ENCODE peak calls at places on chromosomes 6 and 20, in five cellular contexts. R is stimulated activated CD4-positive, alpha-beta T cell treated with anti-CD3 and anti-CD28 coated beads, Interleukin-2, amount 100 ng/mL, for 24 hours; Z is activated gamma-delta T cell treated with Interleukin-2 at 50 U/mL for 16 hours; N is midbrain; T is activated CD4-positive, alpha-beta T cell treated with anti-CD3 and anti-CD28 coated beads, Interleukin-2, amount 50 U/mL, for 1 hour. A is an unnamed sample.

GRCh38 chr6:33744895-33745546 is 1.7 kb downstream of the IP6K3 start:
- DNase-seq in R (no peak), N (no peak), T (no peak), Z (no peak), A (no peak)

GRCh38 chr6:166803455-166803854 is 152.9 kb downstream of the RNASET2 start:
- DNase-seq in T (no peak), R (no peak), Z (no peak), N (no peak), A (no peak)

GRCh38 chr6:149359439-149359838 is 40.6 kb upstream of the SUMO4 start:
- DNase-seq in T (no peak), R (no peak), N (no peak), Z (no peak), A (no peak)

GRCh38 chr6:155224031-155224451 is 39.8 kb upstream of the CLDN20 start:
- DNase-seq in Z (peak), T (no peak), N (no peak), R (peak), A (no peak)

GRCh38 chr6:92538296-92538695 is 881.1 kb downstream of the EPHA7 start:
- DNase-seq in N (no peak), R (no peak), T (no peak), Z (no peak), A (no peak)

GRCh38 chr20:62929051-62929538 is 2.8 kb upstream of the DIDO1 start:
- DNase-seq in R (peak), T (peak), N (peak), Z (peak), A (peak)

GRCh38 chr6:75601608-75602163 is at the start of gene SENP6:
- DNase-seq in Z (peak), T (peak), R (peak), N (peak), A (peak)

GRCh38 chr20:32731882-32732266 is 11.4 kb downstream of the COMMD7 start:
- DNase-seq in T (no peak), N (no peak), Z (no peak), R (no peak), A (no peak)

GRCh38 chr20:44910690-44911262 is 916 bp downstream of the PABPC1L start:
- DNase-seq in Z (no peak), N (no peak), T (no peak), R (no peak), A (no peak)

GRCh38 chr6:101445527-101445926 is 52.0 kb downstream of the GRIK2 start:
- DNase-seq in Z (no peak), T (no peak), N (no peak), R (no peak), A (no peak)

GRCh38 chr6:168227840-168228239 is 91.7 kb downstream of the DACT2 start:
- DNase-seq in N (no peak), R (no peak), Z (no peak), T (no peak), A (no peak)

GRCh38 chr20:18057106-18057993 is at the start of gene OVOL2:
- DNase-seq in R (no peak), N (no peak), T (no peak), Z (no peak), A (no peak)

GRCh38 chr6:159259726-159260125 is 90.5 kb downstream of the FNDC1 start:
- DNase-seq in N (no peak), T (no peak), Z (no peak), R (no peak), A (no peak)

GRCh38 chr6:166253277-166254229 is 54.6 kb downstream of the PRR18 start:
- DNase-seq in Z (no peak), R (peak), N (peak), T (peak), A (no peak)

GRCh38 chr6:33080127-33081089 is 4.6 kb downstream of the HLA-DPB1 start:
- DNase-seq in Z (no peak), R (no peak), N (peak), T (no peak), A (no peak)

GRCh38 chr20:37976862-37977261 is 56.4 kb downstream of the TTI1 start:
- DNase-seq in T (no peak), R (no peak), Z (no peak), N (no peak), A (no peak)

GRCh38 chr20:38579921-38580320 is 1.1 kb upstream of the ADIG start:
- DNase-seq in Z (no peak), R (no peak), T (no peak), N (no peak), A (no peak)

GRCh38 chr6:70872469-70872868 is 84.4 kb downstream of the B3GAT2 start:
- DNase-seq in T (no peak), R (no peak), Z (no peak), N (no peak), A (no peak)

GRCh38 chr6:98657764-98658163 is 176.6 kb upstream of the POU3F2 start:
- DNase-seq in Z (no peak), R (no peak), T (no peak), N (no peak), A (no peak)

GRCh38 chr20:11144114-11144513 is 470.3 kb upstream of the JAG1 start:
- DNase-seq in T (no peak), N (no peak), R (no peak), Z (no peak), A (no peak)

GRCh38 chr6:37092851-37093727 is 76.9 kb upstream of the PIM1 start:
- DNase-seq in N (no peak), T (no peak), Z (no peak), R (no peak), A (no peak)

GRCh38 chr6:156379946-156380707 is 397.1 kb upstream of the ARID1B start:
- DNase-seq in Z (no peak), R (no peak), T (no peak), N (no peak), A (no peak)

GRCh38 chr6:134451529-134451928 is 133.6 kb upstream of the SGK1 start:
- DNase-seq in R (no peak), N (no peak), T (no peak), Z (no peak), A (no peak)

GRCh38 chr6:9593566-9593965 is 821.3 kb downstream of the TFAP2A start:
- DNase-seq in T (no peak), Z (no peak), N (no peak), R (no peak), A (no peak)

GRCh38 chr6:45423901-45424627 is 46.3 kb upstream of the SUPT3H start:
- DNase-seq in N (no peak), R (peak), Z (no peak), T (no peak), A (no peak)

GRCh38 chr20:51380401-51381385 is 161.8 kb downstream of the NFATC2 start:
- DNase-seq in N (no peak), Z (no peak), R (no peak), T (no peak), A (no peak)

GRCh38 chr6:116268589-116269293 is 11.0 kb downstream of the TSPYL1 start:
- DNase-seq in Z (no peak), N (peak), T (no peak), R (no peak), A (peak)

GRCh38 chr20:56433880-56434255 is 21.8 kb downstream of the CASS4 start:
- DNase-seq in R (no peak), Z (no peak), T (no peak), N (no peak), A (no peak)

GRCh38 chr6:112478036-112478435 is 130.9 kb downstream of the RFPL4B start:
- DNase-seq in N (no peak), Z (no peak), T (no peak), R (no peak), A (no peak)

GRCh38 chr6:84763397-84764331 is 734 bp downstream of the TBX18 start:
- DNase-seq in T (no peak), R (no peak), Z (no peak), N (no peak), A (no peak)

GRCh38 chr6:157832250-157832967 is 9.4 kb downstream of the SNX9 start:
- DNase-seq in R (no peak), Z (no peak), N (no peak), T (no peak), A (no peak)

GRCh38 chr6:162726997-162727346 is 594 bp downstream of the PRKN start:
- DNase-seq in R (no peak), T (no peak), N (no peak), Z (no peak), A (peak)

GRCh38 chr6:104253236-104253635 is 606.5 kb downstream of the HACE1 start:
- DNase-seq in T (no peak), N (no peak), Z (no peak), R (no peak), A (no peak)

GRCh38 chr6:143267740-143268139 is 182.8 kb downstream of the ADAT2 start:
- DNase-seq in Z (no peak), N (no peak), R (no peak), T (no peak), A (no peak)

GRCh38 chr20:44901972-44902371 is 7.9 kb upstream of the PABPC1L start:
- DNase-seq in R (no peak), N (peak), Z (no peak), T (no peak), A (no peak)

GRCh38 chr6:78093861-78094360 is 441.1 kb downstream of the MEI4 start:
- DNase-seq in Z (no peak), R (no peak), N (no peak), T (no peak), A (no peak)

A was measured in central memory CD4-positive, alpha-beta T cell.